ENCODE peak calls at places on chromosomes 3 and 15, in nine cellular contexts. One of them, this sample, is unnamed.

GRCh38 chr3:23073721-23074300 is 129.3 kb upstream of the UBE2E2 start:
- DNase-seq in GM03348: no peak
- DNase-seq in IMR-90: no peak
- DNase-seq in GM12891: no peak
- DNase-seq in iPS DF 19.7: no peak
- DNase-seq in SHP77: no peak
- DNase-seq in RWPE1: no peak
- DNase-seq in activated CD8-positive, alpha-beta memory T cell treated with anti-CD3 and anti-CD28 coated beads for 48 hours: no peak
- DNase-seq in anterior cingulate cortex: no peak
- DNase-seq in this sample: no peak

GRCh38 chr3:169564883-169565282 is 98.6 kb downstream of the MECOM start:
- DNase-seq in GM03348: peak
- DNase-seq in IMR-90: no peak
- DNase-seq in GM12891: no peak
- DNase-seq in iPS DF 19.7: peak
- DNase-seq in SHP77: no peak
- DNase-seq in RWPE1: no peak
- DNase-seq in activated CD8-positive, alpha-beta memory T cell treated with anti-CD3 and anti-CD28 coated beads for 48 hours: no peak
- DNase-seq in anterior cingulate cortex: no peak
- DNase-seq in this sample: no peak

GRCh38 chr15:74866090-74866489 is 7.1 kb downstream of the SCAMP2 start:
- DNase-seq in GM03348: peak
- DNase-seq in IMR-90: peak
- DNase-seq in GM12891: no peak
- DNase-seq in iPS DF 19.7: no peak
- DNase-seq in SHP77: no peak
- DNase-seq in RWPE1: peak
- DNase-seq in activated CD8-positive, alpha-beta memory T cell treated with anti-CD3 and anti-CD28 coated beads for 48 hours: no peak
- DNase-seq in anterior cingulate cortex: no peak
- DNase-seq in this sample: peak

GRCh38 chr15:38005949-38006800 is 71.7 kb downstream of the TMCO5A start:
- DNase-seq in GM03348: no peak
- DNase-seq in IMR-90: peak
- DNase-seq in GM12891: no peak
- DNase-seq in iPS DF 19.7: no peak
- DNase-seq in SHP77: no peak
- DNase-seq in RWPE1: no peak
- DNase-seq in activated CD8-positive, alpha-beta memory T cell treated with anti-CD3 and anti-CD28 coated beads for 48 hours: no peak
- DNase-seq in anterior cingulate cortex: no peak
- DNase-seq in this sample: no peak

GRCh38 chr3:145266368-145266767 is 894.6 kb downstream of the PLOD2 start:
- DNase-seq in GM03348: no peak
- DNase-seq in IMR-90: no peak
- DNase-seq in GM12891: no peak
- DNase-seq in iPS DF 19.7: no peak
- DNase-seq in SHP77: no peak
- DNase-seq in RWPE1: no peak
- DNase-seq in activated CD8-positive, alpha-beta memory T cell treated with anti-CD3 and anti-CD28 coated beads for 48 hours: no peak
- DNase-seq in anterior cingulate cortex: no peak
- DNase-seq in this sample: no peak

GRCh38 chr15:78364233-78364632 is 24.1 kb downstream of the CRABP1 start:
- DNase-seq in GM03348: peak
- DNase-seq in IMR-90: no peak
- DNase-seq in GM12891: no peak
- DNase-seq in iPS DF 19.7: no peak
- DNase-seq in SHP77: peak
- DNase-seq in RWPE1: no peak
- DNase-seq in activated CD8-positive, alpha-beta memory T cell treated with anti-CD3 and anti-CD28 coated beads for 48 hours: no peak
- DNase-seq in anterior cingulate cortex: peak
- DNase-seq in this sample: no peak

GRCh38 chr15:36896949-36897348 is 203.4 kb downstream of the MEIS2 start:
- DNase-seq in GM03348: no peak
- DNase-seq in IMR-90: no peak
- DNase-seq in GM12891: no peak
- DNase-seq in iPS DF 19.7: no peak
- DNase-seq in SHP77: no peak
- DNase-seq in RWPE1: no peak
- DNase-seq in activated CD8-positive, alpha-beta memory T cell treated with anti-CD3 and anti-CD28 coated beads for 48 hours: no peak
- DNase-seq in anterior cingulate cortex: no peak
- DNase-seq in this sample: no peak

GRCh38 chr3:77296527-77296926 is 256.6 kb downstream of the ROBO2 start:
- DNase-seq in GM03348: no peak
- DNase-seq in IMR-90: peak
- DNase-seq in GM12891: no peak
- DNase-seq in iPS DF 19.7: no peak
- DNase-seq in SHP77: no peak
- DNase-seq in RWPE1: no peak
- DNase-seq in activated CD8-positive, alpha-beta memory T cell treated with anti-CD3 and anti-CD28 coated beads for 48 hours: no peak
- DNase-seq in anterior cingulate cortex: no peak
- DNase-seq in this sample: no peak

GRCh38 chr3:177468331-177468730 is 271.0 kb upstream of the TBL1XR1 start:
- DNase-seq in GM03348: peak
- DNase-seq in IMR-90: peak
- DNase-seq in GM12891: no peak
- DNase-seq in iPS DF 19.7: no peak
- DNase-seq in SHP77: no peak
- DNase-seq in RWPE1: no peak
- DNase-seq in activated CD8-positive, alpha-beta memory T cell treated with anti-CD3 and anti-CD28 coated beads for 48 hours: no peak
- DNase-seq in anterior cingulate cortex: no peak
- DNase-seq in this sample: peak

GRCh38 chr3:112417696-112418318 is 81.5 kb downstream of the BTLA start:
- DNase-seq in GM03348: no peak
- DNase-seq in IMR-90: no peak
- DNase-seq in GM12891: no peak
- DNase-seq in iPS DF 19.7: no peak
- DNase-seq in SHP77: no peak
- DNase-seq in RWPE1: no peak
- DNase-seq in activated CD8-positive, alpha-beta memory T cell treated with anti-CD3 and anti-CD28 coated beads for 48 hours: no peak
- DNase-seq in anterior cingulate cortex: no peak
- DNase-seq in this sample: no peak

GRCh38 chr15:57224664-57225063 is 151.6 kb upstream of the CGNL1 start:
- DNase-seq in GM03348: peak
- DNase-seq in IMR-90: peak
- DNase-seq in GM12891: no peak
- DNase-seq in iPS DF 19.7: no peak
- DNase-seq in SHP77: no peak
- DNase-seq in RWPE1: no peak
- DNase-seq in activated CD8-positive, alpha-beta memory T cell treated with anti-CD3 and anti-CD28 coated beads for 48 hours: no peak
- DNase-seq in anterior cingulate cortex: no peak
- DNase-seq in this sample: no peak

GRCh38 chr15:73792429-73792828 is 39.3 kb upstream of the INSYN1 start:
- DNase-seq in GM03348: no peak
- DNase-seq in IMR-90: no peak
- DNase-seq in GM12891: no peak
- DNase-seq in iPS DF 19.7: no peak
- DNase-seq in SHP77: no peak
- DNase-seq in RWPE1: no peak
- DNase-seq in activated CD8-positive, alpha-beta memory T cell treated with anti-CD3 and anti-CD28 coated beads for 48 hours: no peak
- DNase-seq in anterior cingulate cortex: no peak
- DNase-seq in this sample: no peak

GRCh38 chr3:144185291-144185690 is 213.7 kb downstream of the DIPK2A start:
- DNase-seq in GM03348: no peak
- DNase-seq in IMR-90: peak
- DNase-seq in GM12891: no peak
- DNase-seq in iPS DF 19.7: no peak
- DNase-seq in SHP77: no peak
- DNase-seq in RWPE1: no peak
- DNase-seq in activated CD8-positive, alpha-beta memory T cell treated with anti-CD3 and anti-CD28 coated beads for 48 hours: no peak
- DNase-seq in anterior cingulate cortex: no peak
- DNase-seq in this sample: no peak

GRCh38 chr3:194957743-194958240 is 272.1 kb downstream of the FAM43A start:
- DNase-seq in GM03348: no peak
- DNase-seq in IMR-90: no peak
- DNase-seq in GM12891: no peak
- DNase-seq in iPS DF 19.7: no peak
- DNase-seq in SHP77: no peak
- DNase-seq in RWPE1: no peak
- DNase-seq in activated CD8-positive, alpha-beta memory T cell treated with anti-CD3 and anti-CD28 coated beads for 48 hours: no peak
- DNase-seq in anterior cingulate cortex: no peak
- DNase-seq in this sample: no peak

GRCh38 chr3:171323934-171324535 is 136.2 kb downstream of the TNIK start:
- DNase-seq in GM03348: peak
- DNase-seq in IMR-90: peak
- DNase-seq in GM12891: no peak
- DNase-seq in iPS DF 19.7: no peak
- DNase-seq in SHP77: no peak
- DNase-seq in RWPE1: no peak
- DNase-seq in activated CD8-positive, alpha-beta memory T cell treated with anti-CD3 and anti-CD28 coated beads for 48 hours: no peak
- DNase-seq in anterior cingulate cortex: no peak
- DNase-seq in this sample: peak

GRCh38 chr3:123412076-123412475 is 36.8 kb downstream of the ADCY5 start:
- DNase-seq in GM03348: no peak
- DNase-seq in IMR-90: no peak
- DNase-seq in GM12891: no peak
- DNase-seq in iPS DF 19.7: no peak
- DNase-seq in SHP77: no peak
- DNase-seq in RWPE1: no peak
- DNase-seq in activated CD8-positive, alpha-beta memory T cell treated with anti-CD3 and anti-CD28 coated beads for 48 hours: no peak
- DNase-seq in anterior cingulate cortex: no peak
- DNase-seq in this sample: no peak

GRCh38 chr3:192366916-192367315 is 360.4 kb downstream of the FGF12 start:
- DNase-seq in GM03348: no peak
- DNase-seq in IMR-90: no peak
- DNase-seq in GM12891: no peak
- DNase-seq in iPS DF 19.7: no peak
- DNase-seq in SHP77: no peak
- DNase-seq in RWPE1: no peak
- DNase-seq in activated CD8-positive, alpha-beta memory T cell treated with anti-CD3 and anti-CD28 coated beads for 48 hours: no peak
- DNase-seq in anterior cingulate cortex: no peak
- DNase-seq in this sample: no peak

GRCh38 chr15:33433821-33434220 is 123.1 kb downstream of the RYR3 start:
- DNase-seq in GM03348: no peak
- DNase-seq in IMR-90: no peak
- DNase-seq in GM12891: no peak
- DNase-seq in iPS DF 19.7: no peak
- DNase-seq in SHP77: no peak
- DNase-seq in RWPE1: no peak
- DNase-seq in activated CD8-positive, alpha-beta memory T cell treated with anti-CD3 and anti-CD28 coated beads for 48 hours: no peak
- DNase-seq in anterior cingulate cortex: no peak
- DNase-seq in this sample: no peak

GRCh38 chr3:68535782-68536181 is 396.6 kb downstream of the TAFA4 start:
- DNase-seq in GM03348: no peak
- DNase-seq in IMR-90: no peak
- DNase-seq in GM12891: no peak
- DNase-seq in iPS DF 19.7: peak
- DNase-seq in SHP77: no peak
- DNase-seq in RWPE1: no peak
- DNase-seq in activated CD8-positive, alpha-beta memory T cell treated with anti-CD3 and anti-CD28 coated beads for 48 hours: no peak
- DNase-seq in anterior cingulate cortex: no peak
- DNase-seq in this sample: no peak

GRCh38 chr15:43749690-43750345 is 3.6 kb downstream of the PDIA3 start:
- DNase-seq in GM03348: no peak
- DNase-seq in IMR-90: no peak
- DNase-seq in GM12891: no peak
- DNase-seq in iPS DF 19.7: no peak
- DNase-seq in SHP77: no peak
- DNase-seq in RWPE1: no peak
- DNase-seq in activated CD8-positive, alpha-beta memory T cell treated with anti-CD3 and anti-CD28 coated beads for 48 hours: no peak
- DNase-seq in anterior cingulate cortex: no peak
- DNase-seq in this sample: no peak

GRCh38 chr3:129525341-129525968 is 3.0 kb upstream of the RHO start:
- DNase-seq in GM03348: peak
- DNase-seq in IMR-90: peak
- DNase-seq in GM12891: no peak
- DNase-seq in iPS DF 19.7: no peak
- DNase-seq in SHP77: no peak
- DNase-seq in RWPE1: no peak
- DNase-seq in activated CD8-positive, alpha-beta memory T cell treated with anti-CD3 and anti-CD28 coated beads for 48 hours: no peak
- DNase-seq in anterior cingulate cortex: no peak
- DNase-seq in this sample: peak

GRCh38 chr3:45553469-45553974 is 41.0 kb upstream of the LIMD1 start:
- DNase-seq in GM03348: peak
- DNase-seq in IMR-90: peak
- DNase-seq in GM12891: peak
- DNase-seq in iPS DF 19.7: no peak
- DNase-seq in SHP77: peak
- DNase-seq in RWPE1: no peak
- DNase-seq in activated CD8-positive, alpha-beta memory T cell treated with anti-CD3 and anti-CD28 coated beads for 48 hours: no peak
- DNase-seq in anterior cingulate cortex: no peak
- DNase-seq in this sample: peak

GRCh38 chr3:63349583-63350177 is 71.6 kb downstream of the SYNPR start:
- DNase-seq in GM03348: peak
- DNase-seq in IMR-90: peak
- DNase-seq in GM12891: peak
- DNase-seq in iPS DF 19.7: no peak
- DNase-seq in SHP77: peak
- DNase-seq in RWPE1: peak
- DNase-seq in activated CD8-positive, alpha-beta memory T cell treated with anti-CD3 and anti-CD28 coated beads for 48 hours: no peak
- DNase-seq in anterior cingulate cortex: no peak
- DNase-seq in this sample: peak

GRCh38 chr3:153614563-153614962 is 452.5 kb downstream of the RAP2B start:
- DNase-seq in GM03348: peak
- DNase-seq in IMR-90: peak
- DNase-seq in GM12891: no peak
- DNase-seq in iPS DF 19.7: no peak
- DNase-seq in SHP77: no peak
- DNase-seq in RWPE1: peak
- DNase-seq in activated CD8-positive, alpha-beta memory T cell treated with anti-CD3 and anti-CD28 coated beads for 48 hours: no peak
- DNase-seq in anterior cingulate cortex: no peak
- DNase-seq in this sample: peak

GRCh38 chr15:48040166-48040817 is 80.5 kb upstream of the SLC24A5 start:
- DNase-seq in GM03348: peak
- DNase-seq in IMR-90: peak
- DNase-seq in GM12891: no peak
- DNase-seq in iPS DF 19.7: no peak
- DNase-seq in SHP77: peak
- DNase-seq in RWPE1: peak
- DNase-seq in activated CD8-positive, alpha-beta memory T cell treated with anti-CD3 and anti-CD28 coated beads for 48 hours: no peak
- DNase-seq in anterior cingulate cortex: no peak
- DNase-seq in this sample: peak

GRCh38 chr3:57046120-57046519 is 14.3 kb upstream of the SPATA12 start:
- DNase-seq in GM03348: no peak
- DNase-seq in IMR-90: no peak
- DNase-seq in GM12891: no peak
- DNase-seq in iPS DF 19.7: no peak
- DNase-seq in SHP77: no peak
- DNase-seq in RWPE1: no peak
- DNase-seq in activated CD8-positive, alpha-beta memory T cell treated with anti-CD3 and anti-CD28 coated beads for 48 hours: no peak
- DNase-seq in anterior cingulate cortex: no peak
- DNase-seq in this sample: no peak

GRCh38 chr15:69781411-69782125 is 316.1 kb downstream of the TLE3 start:
- DNase-seq in GM03348: no peak
- DNase-seq in IMR-90: no peak
- DNase-seq in GM12891: no peak
- DNase-seq in iPS DF 19.7: no peak
- DNase-seq in SHP77: no peak
- DNase-seq in RWPE1: no peak
- DNase-seq in activated CD8-positive, alpha-beta memory T cell treated with anti-CD3 and anti-CD28 coated beads for 48 hours: no peak
- DNase-seq in anterior cingulate cortex: no peak
- DNase-seq in this sample: no peak